ENCODE peak calls at places on chromosome 17, in seven cellular contexts. One of them, this sample, is unnamed.

GRCh38 chr17:17188586-17188985 is 17.5 kb downstream of the PLD6 start:
- DNase-seq in PC-9: no peak
- DNase-seq in GM23338: no peak
- DNase-seq in fibroblast of lung: no peak
- DNase-seq in neural progenitor cell: no peak
- DNase-seq in MM.1S: no peak
- DNase-seq in endothelial cell of umbilical vein: no peak
- DNase-seq in this sample: no peak

GRCh38 chr17:65519471-65519870 is 42.0 kb downstream of the AXIN2 start:
- DNase-seq in GM23338: no peak
- DNase-seq in PC-9: no peak
- DNase-seq in MM.1S: no peak
- DNase-seq in neural progenitor cell: no peak
- DNase-seq in endothelial cell of umbilical vein: no peak
- DNase-seq in fibroblast of lung: peak; percentile 76
- DNase-seq in this sample: no peak

GRCh38 chr17:41486809-41487530 is 2.7 kb downstream of the KRT36 start:
- DNase-seq in endothelial cell of umbilical vein: peak; percentile 28
- DNase-seq in GM23338: peak; percentile 89
- DNase-seq in PC-9: no peak
- DNase-seq in fibroblast of lung: no peak
- DNase-seq in MM.1S: peak; percentile 41
- DNase-seq in neural progenitor cell: peak; percentile 61
- DNase-seq in this sample: no peak

GRCh38 chr17:11768106-11768505 is 169.8 kb downstream of the DNAH9 start:
- DNase-seq in GM23338: no peak
- DNase-seq in PC-9: no peak
- DNase-seq in neural progenitor cell: no peak
- DNase-seq in endothelial cell of umbilical vein: no peak
- DNase-seq in fibroblast of lung: no peak
- DNase-seq in MM.1S: no peak
- DNase-seq in this sample: no peak

GRCh38 chr17:41308918-41309359 is at the start of gene KRTAP16-1:
- DNase-seq in PC-9: no peak
- DNase-seq in MM.1S: no peak
- DNase-seq in neural progenitor cell: no peak
- DNase-seq in GM23338: no peak
- DNase-seq in endothelial cell of umbilical vein: no peak
- DNase-seq in fibroblast of lung: no peak
- DNase-seq in this sample: no peak

GRCh38 chr17:55540414-55541091 is 29.3 kb upstream of the SMIM36 start:
- DNase-seq in MM.1S: no peak
- DNase-seq in endothelial cell of umbilical vein: peak; percentile 73
- DNase-seq in GM23338: no peak
- DNase-seq in fibroblast of lung: peak; percentile 81
- DNase-seq in PC-9: no peak
- DNase-seq in neural progenitor cell: no peak
- DNase-seq in this sample: peak; percentile 22

GRCh38 chr17:19614900-19615299 is 33.7 kb upstream of the ALDH3A2 start:
- DNase-seq in neural progenitor cell: no peak
- DNase-seq in endothelial cell of umbilical vein: no peak
- DNase-seq in PC-9: no peak
- DNase-seq in GM23338: peak; percentile 41
- DNase-seq in fibroblast of lung: no peak
- DNase-seq in MM.1S: no peak
- DNase-seq in this sample: no peak

GRCh38 chr17:35210741-35211140 is 16.5 kb upstream of the SLC35G3 start:
- DNase-seq in GM23338: no peak
- DNase-seq in endothelial cell of umbilical vein: no peak
- DNase-seq in PC-9: no peak
- DNase-seq in fibroblast of lung: no peak
- DNase-seq in neural progenitor cell: no peak
- DNase-seq in MM.1S: no peak
- DNase-seq in this sample: no peak

GRCh38 chr17:72476575-72476986 is 355.8 kb downstream of the SOX9 start:
- DNase-seq in fibroblast of lung: peak; percentile 29
- DNase-seq in MM.1S: no peak
- DNase-seq in neural progenitor cell: peak; percentile 89
- DNase-seq in endothelial cell of umbilical vein: no peak
- DNase-seq in GM23338: peak; percentile 94
- DNase-seq in PC-9: no peak
- DNase-seq in this sample: no peak

GRCh38 chr17:75345514-75346167 is 56.4 kb upstream of the SLC25A19 start:
- DNase-seq in PC-9: no peak
- DNase-seq in neural progenitor cell: peak; percentile 26
- DNase-seq in endothelial cell of umbilical vein: no peak
- DNase-seq in MM.1S: no peak
- DNase-seq in fibroblast of lung: no peak
- DNase-seq in GM23338: peak; percentile 71
- DNase-seq in this sample: no peak

GRCh38 chr17:69900101-69900500 is 174.9 kb upstream of the KCNJ16 start:
- DNase-seq in neural progenitor cell: no peak
- DNase-seq in endothelial cell of umbilical vein: no peak
- DNase-seq in fibroblast of lung: no peak
- DNase-seq in PC-9: no peak
- DNase-seq in MM.1S: peak; percentile 30
- DNase-seq in GM23338: no peak
- DNase-seq in this sample: no peak

GRCh38 chr17:82468692-82469091 is 10.2 kb downstream of the NARF start:
- DNase-seq in PC-9: no peak
- DNase-seq in MM.1S: no peak
- DNase-seq in endothelial cell of umbilical vein: no peak
- DNase-seq in GM23338: no peak
- DNase-seq in neural progenitor cell: no peak
- DNase-seq in fibroblast of lung: peak; percentile 45
- DNase-seq in this sample: no peak

GRCh38 chr17:53626286-53626685 is 196.4 kb upstream of the KIF2B start:
- DNase-seq in fibroblast of lung: peak; percentile 90
- DNase-seq in endothelial cell of umbilical vein: no peak
- DNase-seq in neural progenitor cell: no peak
- DNase-seq in GM23338: no peak
- DNase-seq in MM.1S: peak; percentile 41
- DNase-seq in PC-9: no peak
- DNase-seq in this sample: peak; percentile 34

GRCh38 chr17:1710807-1711553 is 803 bp upstream of the TLCD2 start:
- DNase-seq in PC-9: no peak
- DNase-seq in MM.1S: no peak
- DNase-seq in fibroblast of lung: peak; percentile 20
- DNase-seq in GM23338: peak; percentile 70
- DNase-seq in neural progenitor cell: peak; percentile 37
- DNase-seq in endothelial cell of umbilical vein: peak; percentile 21
- DNase-seq in this sample: no peak

GRCh38 chr17:7280519-7281073 is 922 bp upstream of the SLC2A4 start:
- DNase-seq in endothelial cell of umbilical vein: peak; percentile 77
- DNase-seq in fibroblast of lung: peak; percentile 60
- DNase-seq in neural progenitor cell: peak; percentile 92
- DNase-seq in PC-9: peak; percentile 91
- DNase-seq in MM.1S: peak; percentile 86
- DNase-seq in GM23338: peak; percentile 97
- DNase-seq in this sample: peak; percentile 90
- TF ChIP-seq EZH2 in endothelial cell of umbilical vein: no peak
- TF ChIP-seq EZH2 in fibroblast of lung: no peak
- TF ChIP-seq EZH2 in neural progenitor cell: peak; percentile 23
- TF ChIP-seq EZH2 in PC-9: no peak
- TF ChIP-seq EZH2 in MM.1S: no peak
- TF ChIP-seq EZH2 in GM23338: no peak
- TF ChIP-seq EZH2 in this sample: no peak

GRCh38 chr17:42873321-42873720 is 22.3 kb downstream of the AOC3 start:
- DNase-seq in MM.1S: no peak
- DNase-seq in endothelial cell of umbilical vein: no peak
- DNase-seq in fibroblast of lung: no peak
- DNase-seq in GM23338: no peak
- DNase-seq in PC-9: no peak
- DNase-seq in neural progenitor cell: peak; percentile 22
- DNase-seq in this sample: no peak
- TF ChIP-seq CTCF in MM.1S: no peak
- TF ChIP-seq CTCF in endothelial cell of umbilical vein: no peak
- TF ChIP-seq CTCF in fibroblast of lung: no peak
- TF ChIP-seq CTCF in GM23338: no peak
- TF ChIP-seq CTCF in PC-9: no peak
- TF ChIP-seq CTCF in neural progenitor cell: no peak
- TF ChIP-seq CTCF in this sample: no peak

GRCh38 chr17:3964203-3965122 is at the start of gene ATP2A3:
- DNase-seq in fibroblast of lung: no peak
- DNase-seq in GM23338: peak; percentile 78
- DNase-seq in MM.1S: peak; percentile 77
- DNase-seq in neural progenitor cell: peak; percentile 51
- DNase-seq in endothelial cell of umbilical vein: no peak
- DNase-seq in PC-9: peak; percentile 38
- DNase-seq in this sample: peak; percentile 31
- TF ChIP-seq EZH2 in fibroblast of lung: peak; percentile 70
- TF ChIP-seq EZH2 in GM23338: no peak
- TF ChIP-seq EZH2 in MM.1S: no peak
- TF ChIP-seq EZH2 in neural progenitor cell: peak; percentile 76
- TF ChIP-seq EZH2 in endothelial cell of umbilical vein: peak; percentile 72
- TF ChIP-seq EZH2 in PC-9: no peak
- TF ChIP-seq EZH2 in this sample: peak; percentile 63

GRCh38 chr17:31272236-31272635 is 24.8 kb downstream of the OMG start:
- DNase-seq in PC-9: no peak
- DNase-seq in MM.1S: no peak
- DNase-seq in neural progenitor cell: no peak
- DNase-seq in GM23338: no peak
- DNase-seq in fibroblast of lung: no peak
- DNase-seq in endothelial cell of umbilical vein: no peak
- DNase-seq in this sample: no peak

GRCh38 chr17:31266042-31266441 is 31.0 kb downstream of the OMG start:
- DNase-seq in MM.1S: no peak
- DNase-seq in GM23338: peak; percentile 50
- DNase-seq in PC-9: no peak
- DNase-seq in fibroblast of lung: no peak
- DNase-seq in endothelial cell of umbilical vein: no peak
- DNase-seq in neural progenitor cell: no peak
- DNase-seq in this sample: peak; percentile 3

GRCh38 chr17:31272803-31273202 is 24.2 kb downstream of the OMG start:
- DNase-seq in GM23338: no peak
- DNase-seq in fibroblast of lung: no peak
- DNase-seq in endothelial cell of umbilical vein: no peak
- DNase-seq in MM.1S: no peak
- DNase-seq in PC-9: no peak
- DNase-seq in neural progenitor cell: no peak
- DNase-seq in this sample: no peak

GRCh38 chr17:31269597-31269996 is 27.4 kb downstream of the OMG start:
- DNase-seq in GM23338: peak; percentile 79
- DNase-seq in fibroblast of lung: peak; percentile 99
- DNase-seq in endothelial cell of umbilical vein: peak; percentile 88
- DNase-seq in neural progenitor cell: peak; percentile 28
- DNase-seq in MM.1S: no peak
- DNase-seq in PC-9: peak; percentile 70
- DNase-seq in this sample: peak; percentile 4

GRCh38 chr17:31269178-31269577 is 27.9 kb downstream of the OMG start:
- DNase-seq in MM.1S: no peak
- DNase-seq in neural progenitor cell: no peak
- DNase-seq in endothelial cell of umbilical vein: no peak
- DNase-seq in fibroblast of lung: no peak
- DNase-seq in PC-9: no peak
- DNase-seq in GM23338: no peak
- DNase-seq in this sample: no peak
- TF ChIP-seq CTCF in MM.1S: no peak
- TF ChIP-seq CTCF in neural progenitor cell: no peak
- TF ChIP-seq CTCF in endothelial cell of umbilical vein: no peak
- TF ChIP-seq CTCF in fibroblast of lung: no peak
- TF ChIP-seq CTCF in PC-9: no peak
- TF ChIP-seq CTCF in GM23338: no peak
- TF ChIP-seq CTCF in this sample: no peak

GRCh38 chr17:78134899-78135385 is 4.4 kb downstream of the TMC8 start:
- DNase-seq in MM.1S: no peak
- DNase-seq in neural progenitor cell: no peak
- DNase-seq in PC-9: no peak
- DNase-seq in fibroblast of lung: no peak
- DNase-seq in endothelial cell of umbilical vein: no peak
- DNase-seq in GM23338: no peak
- DNase-seq in this sample: no peak

GRCh38 chr17:78133971-78134898 is 3.7 kb downstream of the TMC8 start:
- DNase-seq in MM.1S: peak; percentile 49
- DNase-seq in endothelial cell of umbilical vein: peak; percentile 52
- DNase-seq in GM23338: peak; percentile 93
- DNase-seq in neural progenitor cell: peak; percentile 87
- DNase-seq in PC-9: peak; percentile 49
- DNase-seq in fibroblast of lung: no peak
- DNase-seq in this sample: peak; percentile 70

GRCh38 chr17:78132086-78132676 is 1.6 kb downstream of the TMC8 start:
- DNase-seq in MM.1S: peak; percentile 81
- DNase-seq in GM23338: peak; percentile 77
- DNase-seq in fibroblast of lung: no peak
- DNase-seq in PC-9: peak; percentile 76
- DNase-seq in endothelial cell of umbilical vein: no peak
- DNase-seq in neural progenitor cell: no peak
- DNase-seq in this sample: no peak

GRCh38 chr17:78132767-78133178 is 2.2 kb downstream of the TMC8 start:
- DNase-seq in PC-9: no peak
- DNase-seq in fibroblast of lung: no peak
- DNase-seq in GM23338: no peak
- DNase-seq in endothelial cell of umbilical vein: no peak
- DNase-seq in neural progenitor cell: no peak
- DNase-seq in MM.1S: no peak
- DNase-seq in this sample: no peak

DNA sequence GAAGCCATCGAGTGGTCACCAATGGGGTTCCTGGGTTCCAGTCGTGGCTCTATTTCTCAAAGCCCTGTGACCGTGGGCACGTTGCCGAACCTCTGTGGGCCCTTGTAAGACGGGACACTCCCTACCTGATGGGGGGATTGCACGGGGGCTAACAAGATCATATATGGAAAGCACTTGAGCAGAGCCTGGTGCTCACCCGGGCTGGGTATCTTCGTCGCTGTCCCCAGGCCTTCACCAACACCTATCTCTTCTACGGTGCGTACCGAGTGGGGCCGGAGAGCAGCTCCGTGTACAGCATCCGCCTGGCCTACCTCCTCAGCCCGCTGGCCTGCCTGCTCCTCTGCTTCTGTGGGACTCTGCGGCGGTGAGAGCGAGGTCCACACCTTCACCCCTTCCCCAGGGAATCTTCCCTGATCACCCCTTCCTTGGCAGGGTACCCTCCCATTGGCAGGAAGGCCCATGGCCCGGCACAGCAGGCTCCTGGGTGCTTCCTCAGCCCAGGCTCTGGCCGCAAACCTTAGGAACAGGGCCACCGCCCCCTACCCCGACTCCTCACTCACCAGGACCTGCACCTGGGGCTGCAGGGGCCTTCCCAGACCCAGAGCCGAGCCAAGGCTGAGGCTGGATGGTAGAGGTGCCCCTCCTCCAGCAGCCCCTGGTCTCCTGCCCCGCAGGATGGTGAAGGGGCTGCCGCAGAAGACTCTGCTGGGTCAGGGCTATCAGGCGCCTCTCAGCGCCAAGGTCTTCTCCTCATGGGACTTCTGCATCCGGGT is 2.8 kb downstream of the TMC8 start:
- DNase-seq in MM.1S: no peak
- DNase-seq in PC-9: no peak
- DNase-seq in fibroblast of lung: no peak
- DNase-seq in neural progenitor cell: no peak
- DNase-seq in GM23338: no peak
- DNase-seq in endothelial cell of umbilical vein: no peak
- DNase-seq in this sample: no peak
- TF ChIP-seq EZH2 in MM.1S: no peak
- TF ChIP-seq EZH2 in PC-9: no peak
- TF ChIP-seq EZH2 in fibroblast of lung: no peak
- TF ChIP-seq EZH2 in neural progenitor cell: no peak
- TF ChIP-seq EZH2 in GM23338: no peak
- TF ChIP-seq EZH2 in endothelial cell of umbilical vein: no peak
- TF ChIP-seq EZH2 in this sample: no peak

GRCh38 chr17:565506-565905 is 149.1 kb downstream of the VPS53 start:
- DNase-seq in neural progenitor cell: no peak
- DNase-seq in MM.1S: no peak
- DNase-seq in endothelial cell of umbilical vein: no peak
- DNase-seq in PC-9: no peak
- DNase-seq in GM23338: peak; percentile 58
- DNase-seq in fibroblast of lung: no peak
- DNase-seq in this sample: no peak
- TF ChIP-seq CTCF in neural progenitor cell: peak; percentile 17
- TF ChIP-seq CTCF in MM.1S: no peak
- TF ChIP-seq CTCF in endothelial cell of umbilical vein: peak; percentile 23
- TF ChIP-seq CTCF in PC-9: no peak
- TF ChIP-seq CTCF in GM23338: peak; percentile 50
- TF ChIP-seq CTCF in fibroblast of lung: no peak
- TF ChIP-seq CTCF in this sample: no peak